ENCODE peak calls at places on chromosome 5, in ten cellular contexts. L is effector CD4-positive, alpha-beta T cell; E is spleen; Y is natural killer cell treated with Interleukin-12 subunit alpha and Interleukin-12 subunit beta and Interleukin-15 and Interleukin-18, amount 100 ng/mL, for 72 hours; V is posterior vena cava; J is CD4-positive, alpha-beta memory T cell; R is naive thymus-derived CD8-positive, alpha-beta T cell; U is NCI-H460; T is stimulated activated naive B cell treated with anti-CD40 and anti-IgM and Interleukin-4, amounts not matched to agents 10 μg/mL and 1 μg/mL and 100 μg/mL, for 72 hours; A is HCT116. K is an unnamed sample.

GRCh38 chr5:13627673-13628454 is 316.6 kb downstream of the DNAH5 start:
- DNase-seq in Y (no peak), R (no peak), J (no peak), V (no peak), A (no peak), E (no peak), U (no peak), L (no peak), T (no peak), K (no peak)

GRCh38 chr5:3954633-3955032 is 359.0 kb downstream of the IRX1 start:
- DNase-seq in L (no peak), R (no peak), T (no peak), U (no peak), Y (no peak), A (no peak), E (no peak), V (no peak), J (no peak), K (no peak)

GRCh38 chr5:1437452-1437851 is 7.8 kb downstream of the SLC6A3 start:
- DNase-seq in U (peak; percentile 7), L (no peak), R (no peak), Y (no peak), E (no peak), V (no peak), J (no peak), A (peak; percentile 4), T (no peak), K (no peak)

GRCh38 chr5:127386557-127386956 is 96.0 kb downstream of the MEGF10 start:
- DNase-seq in L (no peak), A (no peak), T (no peak), Y (no peak), U (no peak), R (no peak), V (no peak), E (no peak), J (no peak), K (no peak)

GRCh38 chr5:102090770-102091169 is 205.3 kb downstream of the SLCO4C1 start:
- DNase-seq in A (peak; percentile 36), U (peak; percentile 44), J (no peak), R (no peak), L (no peak), E (no peak), T (no peak), Y (no peak), V (no peak), K (peak; percentile 14)

GRCh38 chr5:159231167-159231566 is 21.8 kb upstream of the RNF145 start:
- DNase-seq in J (no peak), U (no peak), T (no peak), Y (no peak), V (no peak), L (no peak), A (no peak), R (no peak), E (no peak), K (no peak)

GRCh38 chr5:107463731-107464130 is 207.0 kb downstream of the EFNA5 start:
- DNase-seq in Y (no peak), R (no peak), T (no peak), J (no peak), E (no peak), L (no peak), A (no peak), V (no peak), U (no peak), K (no peak)

GRCh38 chr5:32725994-32726659 is 15.0 kb downstream of the NPR3 start:
- DNase-seq in V (no peak), Y (no peak), U (no peak), J (no peak), L (no peak), T (no peak), E (no peak), R (no peak), A (no peak), K (no peak)

GRCh38 chr5:59275537-59276276 is 617.8 kb downstream of the PDE4D start:
- DNase-seq in E (no peak), Y (no peak), R (no peak), V (no peak), J (no peak), T (no peak), U (peak; percentile 83), A (no peak), L (no peak), K (no peak)

GRCh38 chr5:138138949-138139775 is at the start of gene NME5:
- DNase-seq in J (no peak), E (peak; percentile 80), T (peak; percentile 8), A (peak; percentile 48), V (peak; percentile 88), R (no peak), U (peak; percentile 37), L (no peak), Y (no peak), K (peak; percentile 80)

GRCh38 chr5:158560170-158560569 is 539.5 kb downstream of the EBF1 start:
- DNase-seq in L (no peak), V (no peak), R (no peak), U (no peak), A (no peak), J (no peak), Y (no peak), T (peak; percentile 80), E (peak; percentile 77), K (peak; percentile 71)

GRCh38 chr5:14364096-14364495 is 217.5 kb upstream of the OTULINL start:
- DNase-seq in U (peak; percentile 7), L (no peak), V (no peak), R (peak; percentile 55), Y (no peak), A (no peak), J (no peak), T (no peak), E (no peak), K (no peak)

GRCh38 chr5:61280205-61280604 is 51.9 kb upstream of the ZSWIM6 start:
- DNase-seq in A (peak; percentile 33), U (no peak), L (no peak), R (no peak), V (no peak), J (no peak), E (no peak), T (peak; percentile 18), Y (no peak), K (no peak)

GRCh38 chr5:172586118-172587060 is 54.7 kb upstream of the NEURL1B start:
- DNase-seq in A (no peak), E (peak; percentile 34), R (no peak), Y (no peak), U (no peak), V (no peak), L (no peak), J (no peak), T (no peak), K (no peak)

GRCh38 chr5:65050826-65051498 is 282.2 kb downstream of the CWC27 start:
- DNase-seq in R (no peak), T (no peak), J (no peak), L (no peak), A (no peak), Y (no peak), E (no peak), V (no peak), U (no peak), K (no peak)

GRCh38 chr5:148620696-148621095 is 33.6 kb downstream of the HTR4 start:
- DNase-seq in L (no peak), V (no peak), J (peak; percentile 66), Y (no peak), R (peak; percentile 34), A (no peak), T (no peak), U (no peak), E (no peak), K (no peak)

GRCh38 chr5:158754018-158754514 is 345.6 kb downstream of the EBF1 start:
- DNase-seq in L (no peak), V (no peak), A (no peak), U (no peak), Y (no peak), T (no peak), R (no peak), J (no peak), E (no peak), K (no peak)